ENCODE peak calls at places on chromosomes 16 and 17, in eight cellular contexts. One of them, this sample, is unnamed.

GRCh38 chr16:1105888-1106620 is 10.0 kb upstream of the C1QTNF8 start:
- DNase-seq in SK-N-SH: peak; percentile 98
- DNase-seq in K562: peak; percentile 81
- DNase-seq in upper lobe of right lung: peak; percentile 79
- DNase-seq in ascending aorta: peak; percentile 78
- DNase-seq in mammary epithelial cell: peak; percentile 26
- DNase-seq in left ventricle myocardium inferior: peak; percentile 47
- DNase-seq in adrenal gland: peak; percentile 84
- DNase-seq in this sample: no peak

GRCh38 chr17:81427446-81428120 is 32.3 kb downstream of the BAHCC1 start:
- DNase-seq in SK-N-SH: peak; percentile 73
- DNase-seq in K562: no peak
- DNase-seq in upper lobe of right lung: peak; percentile 88
- DNase-seq in ascending aorta: no peak
- DNase-seq in mammary epithelial cell: no peak
- DNase-seq in left ventricle myocardium inferior: peak; percentile 76
- DNase-seq in adrenal gland: peak; percentile 53
- DNase-seq in this sample: no peak

GRCh38 chr16:642189-643049 is 791 bp downstream of the MCRIP2 start:
- DNase-seq in SK-N-SH: peak; percentile 70
- DNase-seq in K562: peak; percentile 82
- DNase-seq in upper lobe of right lung: peak; percentile 92
- DNase-seq in ascending aorta: no peak
- DNase-seq in mammary epithelial cell: no peak
- DNase-seq in left ventricle myocardium inferior: peak; percentile 67
- DNase-seq in adrenal gland: peak; percentile 85
- DNase-seq in this sample: peak; percentile 19

GRCh38 chr17:17506893-17507464 is 10.8 kb upstream of the RASD1 start:
- DNase-seq in SK-N-SH: peak; percentile 48
- DNase-seq in K562: no peak
- DNase-seq in upper lobe of right lung: peak; percentile 67
- DNase-seq in ascending aorta: no peak
- DNase-seq in mammary epithelial cell: no peak
- DNase-seq in left ventricle myocardium inferior: peak; percentile 70
- DNase-seq in adrenal gland: no peak
- DNase-seq in this sample: no peak

GRCh38 chr16:5422047-5422446 is 324.5 kb upstream of the EEF2KMT start:
- DNase-seq in SK-N-SH: no peak
- DNase-seq in K562: no peak
- DNase-seq in upper lobe of right lung: no peak
- DNase-seq in ascending aorta: no peak
- DNase-seq in mammary epithelial cell: no peak
- DNase-seq in left ventricle myocardium inferior: no peak
- DNase-seq in adrenal gland: no peak
- DNase-seq in this sample: no peak

GRCh38 chr16:56726283-56726682 is 3.6 kb upstream of the NUP93 start:
- DNase-seq in SK-N-SH: no peak
- DNase-seq in K562: no peak
- DNase-seq in upper lobe of right lung: no peak
- DNase-seq in ascending aorta: no peak
- DNase-seq in mammary epithelial cell: no peak
- DNase-seq in left ventricle myocardium inferior: no peak
- DNase-seq in adrenal gland: no peak
- DNase-seq in this sample: no peak

GRCh38 chr17:46916211-46916610 is 6.7 kb upstream of the GOSR2 start:
- DNase-seq in SK-N-SH: no peak
- DNase-seq in K562: no peak
- DNase-seq in upper lobe of right lung: no peak
- DNase-seq in ascending aorta: no peak
- DNase-seq in mammary epithelial cell: peak; percentile 79
- DNase-seq in left ventricle myocardium inferior: no peak
- DNase-seq in adrenal gland: no peak
- DNase-seq in this sample: no peak

GRCh38 chr17:64081802-64082799 is 47.8 kb downstream of the ERN1 start:
- DNase-seq in SK-N-SH: peak; percentile 76
- DNase-seq in K562: peak; percentile 39
- DNase-seq in upper lobe of right lung: no peak
- DNase-seq in ascending aorta: no peak
- DNase-seq in mammary epithelial cell: peak; percentile 83
- DNase-seq in left ventricle myocardium inferior: no peak
- DNase-seq in adrenal gland: no peak
- DNase-seq in this sample: peak; percentile 21

GRCh38 chr17:78383725-78384471 is 5.4 kb downstream of the PGS1 start:
- DNase-seq in SK-N-SH: no peak
- DNase-seq in K562: no peak
- DNase-seq in upper lobe of right lung: peak; percentile 90
- DNase-seq in ascending aorta: peak; percentile 98
- DNase-seq in mammary epithelial cell: peak; percentile 97
- DNase-seq in left ventricle myocardium inferior: peak; percentile 68
- DNase-seq in adrenal gland: peak; percentile 76
- DNase-seq in this sample: peak; percentile 16

GRCh38 chr16:87145181-87146176 is 171.7 kb downstream of the C16orf95 start:
- DNase-seq in SK-N-SH: no peak
- DNase-seq in K562: peak; percentile 76
- DNase-seq in upper lobe of right lung: peak; percentile 42
- DNase-seq in ascending aorta: no peak
- DNase-seq in mammary epithelial cell: peak; percentile 16
- DNase-seq in left ventricle myocardium inferior: no peak
- DNase-seq in adrenal gland: no peak
- DNase-seq in this sample: no peak

GRCh38 chr16:87822571-87822970 is 46.7 kb downstream of the SLC7A5 start:
- DNase-seq in SK-N-SH: no peak
- DNase-seq in K562: no peak
- DNase-seq in upper lobe of right lung: no peak
- DNase-seq in ascending aorta: no peak
- DNase-seq in mammary epithelial cell: no peak
- DNase-seq in left ventricle myocardium inferior: no peak
- DNase-seq in adrenal gland: no peak
- DNase-seq in this sample: no peak

GRCh38 chr16:79597775-79598174 is 2.8 kb downstream of the MAF start:
- DNase-seq in SK-N-SH: no peak
- DNase-seq in K562: no peak
- DNase-seq in upper lobe of right lung: no peak
- DNase-seq in ascending aorta: no peak
- DNase-seq in mammary epithelial cell: peak; percentile 9
- DNase-seq in left ventricle myocardium inferior: no peak
- DNase-seq in adrenal gland: no peak
- DNase-seq in this sample: no peak
- H3K4me3 ChIP-seq in SK-N-SH: no peak overlapping the region
- H3K4me3 ChIP-seq in K562: no peak overlapping the region
- H3K4me3 ChIP-seq in upper lobe of right lung: peak overlapping the region; percentile 70
- H3K4me3 ChIP-seq in ascending aorta: peak overlapping the region; percentile 75
- H3K4me3 ChIP-seq in mammary epithelial cell: peak overlapping the region; percentile 90
- H3K4me3 ChIP-seq in left ventricle myocardium inferior: peak overlapping the region; percentile 79
- H3K4me3 ChIP-seq in adrenal gland: no peak overlapping the region
- H3K4me3 ChIP-seq in this sample: peak overlapping the region; percentile 92

DNA sequence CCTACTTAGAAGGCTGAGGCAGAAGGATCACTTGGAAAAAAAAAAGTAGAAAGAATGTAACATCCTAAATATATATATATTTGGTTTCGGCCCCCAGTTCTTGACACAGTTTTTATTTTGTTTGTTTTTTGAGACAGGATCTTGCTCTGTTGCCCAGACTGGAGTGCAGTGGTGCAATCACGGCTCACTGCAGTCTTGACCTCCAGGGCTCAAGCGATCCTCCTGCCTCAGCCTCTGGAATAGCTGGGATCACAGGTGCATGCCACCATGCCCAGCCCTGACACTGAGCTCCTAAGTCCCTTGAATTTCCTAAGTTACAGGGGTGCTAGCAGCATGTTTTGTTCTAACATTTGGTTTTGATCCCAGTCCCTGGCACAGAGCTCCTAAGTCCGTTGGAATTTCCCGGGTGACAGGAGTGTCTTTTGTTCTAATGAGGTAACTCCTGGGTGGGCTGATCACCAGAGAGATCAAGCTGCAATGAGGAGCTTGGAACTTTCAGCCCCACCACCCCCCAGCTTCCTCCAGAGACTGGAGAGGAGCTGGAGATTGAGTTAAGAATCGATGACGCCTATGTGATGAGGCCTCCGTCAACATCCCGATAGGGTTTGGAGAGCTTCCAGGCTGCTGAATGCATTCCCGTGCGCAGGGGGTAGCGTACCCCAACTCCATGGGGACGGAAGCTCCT is 20.0 kb downstream of the MXRA7 start:
- DNase-seq in SK-N-SH: no peak
- DNase-seq in K562: no peak
- DNase-seq in upper lobe of right lung: no peak
- DNase-seq in ascending aorta: no peak
- DNase-seq in mammary epithelial cell: no peak
- DNase-seq in left ventricle myocardium inferior: no peak
- DNase-seq in adrenal gland: no peak
- DNase-seq in this sample: no peak
- H3K27ac ChIP-seq in SK-N-SH: no peak overlapping the region
- H3K27ac ChIP-seq in K562: no peak overlapping the region
- H3K27ac ChIP-seq in upper lobe of right lung: no peak overlapping the region
- H3K27ac ChIP-seq in ascending aorta: peak overlapping the region; percentile 33
- H3K27ac ChIP-seq in mammary epithelial cell: no peak overlapping the region
- H3K27ac ChIP-seq in left ventricle myocardium inferior: peak overlapping the region; percentile 98
- H3K27ac ChIP-seq in adrenal gland: no peak overlapping the region
- H3K27ac ChIP-seq in this sample: no peak overlapping the region

GRCh38 chr16:78762222-78762621 is 662.8 kb downstream of the WWOX start:
- DNase-seq in SK-N-SH: no peak
- DNase-seq in K562: no peak
- DNase-seq in upper lobe of right lung: no peak
- DNase-seq in ascending aorta: no peak
- DNase-seq in mammary epithelial cell: no peak
- DNase-seq in left ventricle myocardium inferior: no peak
- DNase-seq in adrenal gland: no peak
- DNase-seq in this sample: no peak

GRCh38 chr16:78761427-78761826 is 662.0 kb downstream of the WWOX start:
- DNase-seq in SK-N-SH: no peak
- DNase-seq in K562: no peak
- DNase-seq in upper lobe of right lung: no peak
- DNase-seq in ascending aorta: no peak
- DNase-seq in mammary epithelial cell: no peak
- DNase-seq in left ventricle myocardium inferior: no peak
- DNase-seq in adrenal gland: no peak
- DNase-seq in this sample: no peak

GRCh38 chr16:78768226-78768625 is 668.8 kb downstream of the WWOX start:
- DNase-seq in SK-N-SH: no peak
- DNase-seq in K562: no peak
- DNase-seq in upper lobe of right lung: no peak
- DNase-seq in ascending aorta: no peak
- DNase-seq in mammary epithelial cell: no peak
- DNase-seq in left ventricle myocardium inferior: no peak
- DNase-seq in adrenal gland: no peak
- DNase-seq in this sample: no peak

GRCh38 chr16:78763821-78764440 is 664.5 kb downstream of the WWOX start:
- DNase-seq in SK-N-SH: no peak
- DNase-seq in K562: no peak
- DNase-seq in upper lobe of right lung: no peak
- DNase-seq in ascending aorta: no peak
- DNase-seq in mammary epithelial cell: no peak
- DNase-seq in left ventricle myocardium inferior: no peak
- DNase-seq in adrenal gland: no peak
- DNase-seq in this sample: no peak

DNA sequence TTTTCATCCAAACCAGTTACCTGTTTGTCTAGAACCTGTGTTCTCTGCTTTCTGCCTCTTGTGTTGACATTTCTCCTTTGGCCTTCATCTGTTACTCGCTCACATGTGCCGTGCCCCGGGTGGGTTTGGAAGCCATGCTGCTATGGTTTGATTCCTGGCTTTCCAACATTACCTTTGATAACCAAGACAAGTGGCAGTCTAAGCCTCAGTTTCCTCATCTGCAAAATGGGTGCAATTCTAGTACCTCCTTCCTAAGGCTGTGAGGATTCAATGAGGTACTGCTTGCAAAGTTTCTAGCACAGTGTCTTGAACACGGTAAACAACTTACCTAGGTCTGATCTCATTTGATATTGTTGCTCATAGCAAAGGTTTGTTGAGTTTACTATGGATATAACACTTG is 665.0 kb downstream of the WWOX start:
- DNase-seq in SK-N-SH: no peak
- DNase-seq in K562: no peak
- DNase-seq in upper lobe of right lung: no peak
- DNase-seq in ascending aorta: no peak
- DNase-seq in mammary epithelial cell: no peak
- DNase-seq in left ventricle myocardium inferior: no peak
- DNase-seq in adrenal gland: no peak
- DNase-seq in this sample: no peak
- H3K4me1 ChIP-seq in SK-N-SH: no peaks in the 10 kb centered on the region
- H3K4me1 ChIP-seq in K562: no peaks in the 10 kb centered on the region
- H3K4me1 ChIP-seq in upper lobe of right lung: no peaks in the 10 kb centered on the region
- H3K4me1 ChIP-seq in ascending aorta: no peaks in the 10 kb centered on the region
- H3K4me1 ChIP-seq in mammary epithelial cell: no peaks in the 10 kb centered on the region
- H3K4me1 ChIP-seq in left ventricle myocardium inferior: peaks cover 8% of the 10 kb centered on the region
- H3K4me1 ChIP-seq in adrenal gland: no peaks in the 10 kb centered on the region
- H3K4me1 ChIP-seq in this sample: no peaks in the 10 kb centered on the region

GRCh38 chr17:27780441-27781404 is 19.6 kb downstream of the NOS2 start:
- DNase-seq in SK-N-SH: no peak
- DNase-seq in K562: no peak
- DNase-seq in upper lobe of right lung: no peak
- DNase-seq in ascending aorta: no peak
- DNase-seq in mammary epithelial cell: no peak
- DNase-seq in left ventricle myocardium inferior: no peak
- DNase-seq in adrenal gland: no peak
- DNase-seq in this sample: no peak

GRCh38 chr17:27778193-27778592 is 22.1 kb downstream of the NOS2 start:
- DNase-seq in SK-N-SH: no peak
- DNase-seq in K562: no peak
- DNase-seq in upper lobe of right lung: no peak
- DNase-seq in ascending aorta: no peak
- DNase-seq in mammary epithelial cell: peak; percentile 81
- DNase-seq in left ventricle myocardium inferior: no peak
- DNase-seq in adrenal gland: no peak
- DNase-seq in this sample: no peak

GRCh38 chr17:27771576-27771975 is 28.8 kb downstream of the NOS2 start:
- DNase-seq in SK-N-SH: no peak
- DNase-seq in K562: no peak
- DNase-seq in upper lobe of right lung: no peak
- DNase-seq in ascending aorta: no peak
- DNase-seq in mammary epithelial cell: no peak
- DNase-seq in left ventricle myocardium inferior: no peak
- DNase-seq in adrenal gland: no peak
- DNase-seq in this sample: no peak

GRCh38 chr17:27782791-27783206 is 17.5 kb downstream of the NOS2 start:
- DNase-seq in SK-N-SH: peak; percentile 52
- DNase-seq in K562: no peak
- DNase-seq in upper lobe of right lung: no peak
- DNase-seq in ascending aorta: no peak
- DNase-seq in mammary epithelial cell: no peak
- DNase-seq in left ventricle myocardium inferior: peak; percentile 44
- DNase-seq in adrenal gland: no peak
- DNase-seq in this sample: no peak

DNA sequence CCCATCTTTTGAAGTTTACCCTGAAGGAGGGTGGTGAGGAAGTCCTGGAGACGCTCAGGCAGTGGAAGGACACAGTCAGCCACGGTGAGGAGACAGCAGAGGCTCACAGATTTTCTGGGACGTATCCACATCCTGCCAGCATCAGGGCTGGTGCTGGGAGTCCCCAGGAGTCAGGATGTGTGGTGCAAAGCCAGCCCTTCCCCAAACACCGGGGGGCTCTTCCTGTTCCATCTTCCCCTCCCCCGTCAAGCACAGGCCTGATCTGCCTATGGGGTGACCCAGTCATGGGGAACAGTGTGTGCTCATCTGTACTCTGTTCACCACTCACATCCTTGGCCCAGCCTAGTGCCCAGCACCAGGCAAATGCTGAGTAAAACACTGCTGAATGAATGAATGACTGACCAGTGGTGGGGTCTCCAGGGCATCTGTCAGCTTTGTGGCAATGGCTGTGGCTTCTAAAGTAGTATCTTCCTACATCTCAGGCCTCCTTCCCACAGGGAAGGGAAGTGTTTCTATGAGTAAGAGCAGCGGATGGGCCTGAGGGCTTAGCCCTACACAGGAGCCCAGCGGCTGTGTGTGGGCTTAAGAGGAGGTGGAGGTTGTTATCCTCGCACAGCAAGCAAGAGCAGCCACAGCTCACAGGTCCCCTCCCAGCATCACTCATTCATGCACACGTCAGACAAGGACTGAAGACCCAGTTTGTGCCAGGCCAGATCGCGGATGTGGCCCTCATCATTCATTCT is 23.3 kb downstream of the NOS2 start:
- DNase-seq in SK-N-SH: no peak
- DNase-seq in K562: no peak
- DNase-seq in upper lobe of right lung: no peak
- DNase-seq in ascending aorta: no peak
- DNase-seq in mammary epithelial cell: peak; percentile 9
- DNase-seq in left ventricle myocardium inferior: no peak
- DNase-seq in adrenal gland: no peak
- DNase-seq in this sample: no peak
- H3K4me3 ChIP-seq in SK-N-SH: no peak overlapping the region
- H3K4me3 ChIP-seq in K562: no peak overlapping the region
- H3K4me3 ChIP-seq in upper lobe of right lung: no peak overlapping the region
- H3K4me3 ChIP-seq in ascending aorta: no peak overlapping the region
- H3K4me3 ChIP-seq in mammary epithelial cell: no peak overlapping the region
- H3K4me3 ChIP-seq in left ventricle myocardium inferior: no peak overlapping the region
- H3K4me3 ChIP-seq in adrenal gland: no peak overlapping the region
- H3K4me3 ChIP-seq in this sample: no peak overlapping the region

This sample was measured in CD4-positive, CD25-positive, alpha-beta regulatory T cell.